ENCODE peak calls at places on chromosomes 6 and 20, in six cellular contexts. H is ureter, T is bronchial epithelial cell, Z is tibial artery, G is hypothalamus, M is psoas muscle. C is an unnamed sample.

GRCh38 chr6:1381397-1382330 is 7.7 kb upstream of the FOXF2 start:
- DNase-seq in T (no peak), M (peak; percentile 53), Z (no peak), H (no peak), G (peak; percentile 4), C (peak; percentile 44)

GRCh38 chr6:24902782-24903181 is 33.0 kb downstream of the RIPOR2 start:
- DNase-seq in T (peak; percentile 10), M (no peak), H (no peak), G (no peak), Z (no peak), C (peak; percentile 50)

GRCh38 chr6:37242429-37243052 is 15.0 kb upstream of the TBC1D22B start:
- DNase-seq in M (peak; percentile 32), H (no peak), Z (peak; percentile 43), T (peak; percentile 98), G (no peak), C (peak; percentile 97)

GRCh38 chr20:62994850-62995249 is 11.9 kb downstream of the BHLHE23 start:
- DNase-seq in T (no peak), G (no peak), M (no peak), H (no peak), Z (no peak), C (no peak)

GRCh38 chr6:85343428-85343827 is 106.5 kb upstream of the NT5E start:
- DNase-seq in T (no peak), H (no peak), G (no peak), M (no peak), Z (no peak), C (no peak)

GRCh38 chr6:10595731-10596664 is 74.8 kb downstream of the GCNT2 start:
- DNase-seq in M (no peak), H (no peak), T (peak; percentile 50), Z (no peak), G (no peak), C (peak; percentile 82)

GRCh38 chr6:46305833-46306232 is 135.1 kb upstream of the ENPP5 start:
- DNase-seq in T (no peak), Z (no peak), M (no peak), H (no peak), G (no peak), C (no peak)

GRCh38 chr6:7922596-7922995 is 12.0 kb upstream of the TXNDC5 start:
- DNase-seq in M (no peak), Z (no peak), H (no peak), T (no peak), G (no peak), C (no peak)

GRCh38 chr6:56842602-56843475 is 112.1 kb upstream of the BEND6 start:
- DNase-seq in H (no peak), Z (peak; percentile 32), T (no peak), M (peak; percentile 46), G (no peak), C (peak; percentile 44)

GRCh38 chr6:169288591-169288990 is 34.9 kb upstream of the THBS2 start:
- DNase-seq in G (no peak), H (no peak), T (peak; percentile 46), Z (peak; percentile 52), M (peak; percentile 55), C (peak; percentile 45)

GRCh38 chr6:134830945-134831344 is 119.0 kb downstream of the ALDH8A1 start:
- DNase-seq in H (no peak), Z (no peak), M (no peak), G (no peak), T (no peak), C (no peak)

GRCh38 chr20:38231786-38232130 is 28.8 kb downstream of the KIAA1755 start:
- DNase-seq in G (no peak), T (no peak), Z (peak; percentile 55), H (no peak), M (peak; percentile 59), C (peak; percentile 26)

GRCh38 chr6:34414999-34415858 is 10.6 kb downstream of the RPS10 start:
- DNase-seq in M (no peak), Z (peak; percentile 75), H (peak; percentile 62), G (peak; percentile 47), T (peak; percentile 61), C (peak; percentile 55)

GRCh38 chr20:19588731-19589130 is 169.3 kb upstream of the RIN2 start:
- DNase-seq in H (no peak), G (no peak), T (no peak), M (no peak), Z (no peak), C (peak; percentile 18)

GRCh38 chr6:19587238-19587942 is 249.8 kb upstream of the ID4 start:
- DNase-seq in M (no peak), G (no peak), T (no peak), H (no peak), Z (no peak), C (no peak)

GRCh38 chr6:112139052-112139451 is 51.7 kb downstream of the FAM229B start:
- DNase-seq in G (no peak), Z (no peak), M (no peak), H (no peak), T (no peak), C (no peak)

GRCh38 chr6:131923356-131923755 is 27.8 kb downstream of the CCN2 start:
- DNase-seq in H (no peak), M (peak; percentile 27), Z (no peak), T (peak; percentile 48), G (peak; percentile 34), C (peak; percentile 63)

GRCh38 chr20:39042279-39043150 is 80.4 kb downstream of the DHX35 start:
- DNase-seq in Z (no peak), G (no peak), M (no peak), H (no peak), T (no peak), C (no peak)

GRCh38 chr6:154928325-154928922 is 66.7 kb upstream of the TIAM2 start:
- DNase-seq in G (peak; percentile 68), M (no peak), Z (peak; percentile 55), H (peak; percentile 60), T (peak; percentile 47), C (peak; percentile 56)

GRCh38 chr6:27757307-27757706 is 154.9 kb downstream of the OR2B2 start:
- DNase-seq in Z (no peak), M (no peak), G (no peak), T (no peak), H (no peak), C (no peak)

GRCh38 chr20:53919886-53920285 is 150.5 kb downstream of the BCAS1 start:
- DNase-seq in G (no peak), H (no peak), T (no peak), M (no peak), Z (no peak), C (no peak)

GRCh38 chr6:149334682-149335160 is 17.2 kb downstream of the TAB2 start:
- DNase-seq in G (no peak), T (peak; percentile 93), Z (peak; percentile 51), M (peak; percentile 28), H (no peak), C (peak; percentile 87)

GRCh38 chr6:149935668-149936067 is 6.1 kb upstream of the ULBP2 start:
- DNase-seq in Z (no peak), M (no peak), G (no peak), T (no peak), H (peak; percentile 29), C (no peak)

GRCh38 chr6:138572200-138572875 is 73.0 kb upstream of the NHSL1 start:
- DNase-seq in M (peak; percentile 45), T (peak; percentile 83), H (peak; percentile 70), Z (peak; percentile 74), G (no peak), C (no peak)

C was measured in HT1080.